ENCODE peak calls at places on chromosome 1, in ten cellular contexts. One of them, this sample, is unnamed. For H3K36me3, the result is how much of the 10 kb centered on the place peaks cover.

GRCh38 chr1:151790940-151791651 is 796 bp upstream of the TDRKH start:
- DNase-seq in colonic mucosa: peak
- DNase-seq in heart left ventricle: no peak
- DNase-seq in aorta: no peak
- DNase-seq in GM23248: peak
- DNase-seq in GM06990: peak
- DNase-seq in astrocyte: no peak
- DNase-seq in adrenal gland: peak
- DNase-seq in tibial nerve: no peak
- DNase-seq in body of pancreas: no peak
- DNase-seq in this sample: peak

GRCh38 chr1:234554478-234555311 is 55.3 kb downstream of the IRF2BP2 start:
- DNase-seq in colonic mucosa: no peak
- DNase-seq in heart left ventricle: no peak
- DNase-seq in aorta: no peak
- DNase-seq in GM23248: no peak
- DNase-seq in GM06990: no peak
- DNase-seq in astrocyte: no peak
- DNase-seq in adrenal gland: no peak
- DNase-seq in tibial nerve: no peak
- DNase-seq in body of pancreas: peak
- DNase-seq in this sample: no peak

GRCh38 chr1:46755121-46755520 is 36.2 kb upstream of the EFCAB14 start:
- DNase-seq in colonic mucosa: no peak
- DNase-seq in heart left ventricle: no peak
- DNase-seq in aorta: no peak
- DNase-seq in GM23248: no peak
- DNase-seq in GM06990: no peak
- DNase-seq in astrocyte: no peak
- DNase-seq in adrenal gland: no peak
- DNase-seq in tibial nerve: no peak
- DNase-seq in body of pancreas: peak
- DNase-seq in this sample: no peak

GRCh38 chr1:8059161-8059622 is 33.1 kb upstream of the ERRFI1 start:
- DNase-seq in colonic mucosa: no peak
- DNase-seq in heart left ventricle: no peak
- DNase-seq in aorta: no peak
- DNase-seq in GM23248: peak
- DNase-seq in GM06990: no peak
- DNase-seq in astrocyte: peak
- DNase-seq in adrenal gland: no peak
- DNase-seq in tibial nerve: no peak
- DNase-seq in body of pancreas: no peak
- DNase-seq in this sample: no peak

GRCh38 chr1:216005916-216006315 is 417.3 kb downstream of the USH2A start:
- DNase-seq in colonic mucosa: no peak
- DNase-seq in heart left ventricle: no peak
- DNase-seq in aorta: no peak
- DNase-seq in GM23248: peak
- DNase-seq in GM06990: peak
- DNase-seq in astrocyte: peak
- DNase-seq in adrenal gland: no peak
- DNase-seq in tibial nerve: no peak
- DNase-seq in body of pancreas: no peak
- DNase-seq in this sample: no peak

GRCh38 chr1:202145325-202146140 is 996 bp upstream of the ARL8A start:
- DNase-seq in colonic mucosa: no peak
- DNase-seq in heart left ventricle: no peak
- DNase-seq in aorta: no peak
- DNase-seq in GM23248: peak
- DNase-seq in GM06990: peak
- DNase-seq in astrocyte: no peak
- DNase-seq in adrenal gland: no peak
- DNase-seq in tibial nerve: no peak
- DNase-seq in body of pancreas: no peak
- DNase-seq in this sample: no peak

GRCh38 chr1:5857508-5858090 is 134.6 kb downstream of the NPHP4 start:
- DNase-seq in colonic mucosa: no peak
- DNase-seq in heart left ventricle: no peak
- DNase-seq in aorta: no peak
- DNase-seq in GM23248: no peak
- DNase-seq in GM06990: no peak
- DNase-seq in astrocyte: no peak
- DNase-seq in adrenal gland: no peak
- DNase-seq in tibial nerve: no peak
- DNase-seq in body of pancreas: no peak
- DNase-seq in this sample: no peak

GRCh38 chr1:50047916-50048694 is 24.4 kb upstream of the AGBL4 start:
- DNase-seq in colonic mucosa: peak
- DNase-seq in heart left ventricle: no peak
- DNase-seq in aorta: no peak
- DNase-seq in GM23248: no peak
- DNase-seq in GM06990: no peak
- DNase-seq in astrocyte: no peak
- DNase-seq in adrenal gland: no peak
- DNase-seq in tibial nerve: no peak
- DNase-seq in body of pancreas: peak
- DNase-seq in this sample: no peak

GRCh38 chr1:31809698-31810097 is 6.1 kb downstream of the SPOCD1 start:
- DNase-seq in colonic mucosa: no peak
- DNase-seq in heart left ventricle: no peak
- DNase-seq in aorta: no peak
- DNase-seq in GM23248: no peak
- DNase-seq in GM06990: no peak
- DNase-seq in astrocyte: no peak
- DNase-seq in adrenal gland: no peak
- DNase-seq in tibial nerve: no peak
- DNase-seq in body of pancreas: no peak
- DNase-seq in this sample: no peak

GRCh38 chr1:93433407-93433961 is 14.4 kb upstream of the FNBP1L start:
- DNase-seq in colonic mucosa: no peak
- DNase-seq in heart left ventricle: no peak
- DNase-seq in aorta: no peak
- DNase-seq in GM23248: no peak
- DNase-seq in GM06990: no peak
- DNase-seq in astrocyte: no peak
- DNase-seq in adrenal gland: no peak
- DNase-seq in tibial nerve: no peak
- DNase-seq in body of pancreas: peak
- DNase-seq in this sample: no peak

GRCh38 chr1:37862330-37862729 is 2.9 kb upstream of the MTF1 start:
- DNase-seq in colonic mucosa: no peak
- DNase-seq in heart left ventricle: no peak
- DNase-seq in aorta: no peak
- DNase-seq in GM23248: no peak
- DNase-seq in GM06990: no peak
- DNase-seq in astrocyte: no peak
- DNase-seq in adrenal gland: no peak
- DNase-seq in tibial nerve: no peak
- DNase-seq in body of pancreas: no peak
- DNase-seq in this sample: no peak

GRCh38 chr1:58356402-58356801 is 190.1 kb downstream of the OMA1 start:
- DNase-seq in colonic mucosa: no peak
- DNase-seq in heart left ventricle: no peak
- DNase-seq in aorta: no peak
- DNase-seq in GM23248: no peak
- DNase-seq in GM06990: no peak
- DNase-seq in astrocyte: no peak
- DNase-seq in adrenal gland: no peak
- DNase-seq in tibial nerve: no peak
- DNase-seq in body of pancreas: no peak
- DNase-seq in this sample: no peak

GRCh38 chr1:44596511-44596910 is 77.8 kb downstream of the TMEM53 start:
- DNase-seq in colonic mucosa: no peak
- DNase-seq in heart left ventricle: no peak
- DNase-seq in aorta: no peak
- DNase-seq in GM23248: no peak
- DNase-seq in GM06990: no peak
- DNase-seq in astrocyte: no peak
- DNase-seq in adrenal gland: no peak
- DNase-seq in tibial nerve: no peak
- DNase-seq in body of pancreas: no peak
- DNase-seq in this sample: no peak

GRCh38 chr1:26102046-26102925 is 9.3 kb upstream of the PDIK1L start:
- DNase-seq in colonic mucosa: no peak
- DNase-seq in heart left ventricle: no peak
- DNase-seq in aorta: no peak
- DNase-seq in GM23248: no peak
- DNase-seq in GM06990: no peak
- DNase-seq in astrocyte: no peak
- DNase-seq in adrenal gland: no peak
- DNase-seq in tibial nerve: no peak
- DNase-seq in body of pancreas: no peak
- DNase-seq in this sample: no peak

GRCh38 chr1:35210306-35211112 is 17.6 kb upstream of the SFPQ start:
- DNase-seq in colonic mucosa: no peak
- DNase-seq in heart left ventricle: peak
- DNase-seq in aorta: no peak
- DNase-seq in GM23248: no peak
- DNase-seq in GM06990: no peak
- DNase-seq in astrocyte: no peak
- DNase-seq in adrenal gland: no peak
- DNase-seq in tibial nerve: no peak
- DNase-seq in body of pancreas: no peak
- DNase-seq in this sample: no peak

GRCh38 chr1:35215346-35215745 is 22.4 kb upstream of the SFPQ start:
- DNase-seq in colonic mucosa: no peak
- DNase-seq in heart left ventricle: no peak
- DNase-seq in aorta: no peak
- DNase-seq in GM23248: peak
- DNase-seq in GM06990: no peak
- DNase-seq in astrocyte: no peak
- DNase-seq in adrenal gland: no peak
- DNase-seq in tibial nerve: no peak
- DNase-seq in body of pancreas: no peak
- DNase-seq in this sample: no peak

GRCh38 chr1:35211113-35211399 is 18.1 kb upstream of the SFPQ start:
- DNase-seq in colonic mucosa: no peak
- DNase-seq in heart left ventricle: no peak
- DNase-seq in aorta: no peak
- DNase-seq in GM23248: no peak
- DNase-seq in GM06990: no peak
- DNase-seq in astrocyte: no peak
- DNase-seq in adrenal gland: no peak
- DNase-seq in tibial nerve: no peak
- DNase-seq in body of pancreas: no peak
- DNase-seq in this sample: no peak
- H3K4me3 ChIP-seq in colonic mucosa: no peak
- H3K4me3 ChIP-seq in heart left ventricle: no peak
- H3K4me3 ChIP-seq in aorta: no peak
- H3K4me3 ChIP-seq in GM23248: no peak
- H3K4me3 ChIP-seq in GM06990: no peak
- H3K4me3 ChIP-seq in astrocyte: no peak
- H3K4me3 ChIP-seq in adrenal gland: no peak
- H3K4me3 ChIP-seq in tibial nerve: no peak
- H3K4me3 ChIP-seq in body of pancreas: no peak
- H3K4me3 ChIP-seq in this sample: no peak

DNA sequence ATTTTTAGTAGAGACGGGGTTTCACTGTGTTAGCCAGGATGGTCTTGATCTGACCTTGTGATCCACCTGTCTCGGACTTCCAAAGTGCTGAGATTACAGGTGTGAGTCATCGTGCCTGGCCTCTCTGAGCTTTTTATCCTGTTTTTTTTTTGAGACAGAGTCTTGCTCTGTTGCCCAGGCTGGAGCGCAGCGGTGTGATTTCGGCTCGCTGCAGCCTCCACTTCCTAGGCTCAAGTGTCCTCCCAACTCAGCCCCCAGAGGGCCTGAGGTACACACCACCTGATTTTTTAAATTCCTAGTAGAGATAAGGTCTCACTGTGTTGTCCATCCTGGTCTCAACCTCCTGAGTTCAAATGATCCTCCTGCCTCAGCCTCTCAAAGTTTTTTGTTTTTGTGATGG is 20.4 kb downstream of the SESN2 start:
- DNase-seq in colonic mucosa: no peak
- DNase-seq in heart left ventricle: no peak
- DNase-seq in aorta: no peak
- DNase-seq in GM23248: no peak
- DNase-seq in GM06990: no peak
- DNase-seq in astrocyte: no peak
- DNase-seq in adrenal gland: no peak
- DNase-seq in tibial nerve: no peak
- DNase-seq in body of pancreas: no peak
- DNase-seq in this sample: no peak
- H3K36me3 ChIP-seq in colonic mucosa: under half
- H3K36me3 ChIP-seq in heart left ventricle: half or more
- H3K36me3 ChIP-seq in aorta: under half
- H3K36me3 ChIP-seq in GM23248: half or more
- H3K36me3 ChIP-seq in GM06990: under half
- H3K36me3 ChIP-seq in astrocyte: under half
- H3K36me3 ChIP-seq in adrenal gland: under half
- H3K36me3 ChIP-seq in tibial nerve: under half
- H3K36me3 ChIP-seq in body of pancreas: under half
- H3K36me3 ChIP-seq in this sample: half or more

DNA sequence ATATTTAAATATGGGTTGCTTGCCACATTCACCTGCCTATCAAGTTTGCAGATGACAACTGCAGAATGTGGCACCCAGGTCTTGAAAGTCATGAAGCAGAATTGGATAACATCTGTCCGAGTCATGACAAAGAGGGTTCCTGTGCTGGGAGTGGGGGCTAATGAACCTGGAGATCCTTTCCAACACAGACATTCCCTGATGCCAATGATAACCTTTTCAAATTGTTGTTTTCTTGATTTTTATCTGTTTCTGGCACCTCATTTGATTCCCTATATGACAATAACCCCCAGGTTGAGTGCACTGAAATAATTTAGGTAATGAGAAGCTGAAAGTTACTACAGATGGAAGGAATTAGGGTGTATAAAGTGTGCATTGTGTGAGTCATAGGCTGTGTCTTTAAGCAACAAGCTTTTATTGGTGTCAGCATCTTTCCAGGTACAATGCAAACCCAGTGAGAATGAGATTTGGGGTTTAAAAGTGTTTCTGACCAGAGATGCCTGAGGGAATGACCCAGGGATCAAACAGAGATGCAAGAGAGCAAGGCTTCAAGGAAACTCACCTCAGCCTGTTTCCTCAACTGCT is 32.0 kb upstream of the IL10 start:
- DNase-seq in colonic mucosa: no peak
- DNase-seq in heart left ventricle: no peak
- DNase-seq in aorta: no peak
- DNase-seq in GM23248: peak
- DNase-seq in GM06990: no peak
- DNase-seq in astrocyte: no peak
- DNase-seq in adrenal gland: no peak
- DNase-seq in tibial nerve: no peak
- DNase-seq in body of pancreas: no peak
- DNase-seq in this sample: no peak
- H3K4me3 ChIP-seq in colonic mucosa: no peak
- H3K4me3 ChIP-seq in heart left ventricle: no peak
- H3K4me3 ChIP-seq in aorta: no peak
- H3K4me3 ChIP-seq in GM23248: no peak
- H3K4me3 ChIP-seq in GM06990: no peak
- H3K4me3 ChIP-seq in astrocyte: no peak
- H3K4me3 ChIP-seq in adrenal gland: no peak
- H3K4me3 ChIP-seq in tibial nerve: no peak
- H3K4me3 ChIP-seq in body of pancreas: no peak
- H3K4me3 ChIP-seq in this sample: no peak

DNA sequence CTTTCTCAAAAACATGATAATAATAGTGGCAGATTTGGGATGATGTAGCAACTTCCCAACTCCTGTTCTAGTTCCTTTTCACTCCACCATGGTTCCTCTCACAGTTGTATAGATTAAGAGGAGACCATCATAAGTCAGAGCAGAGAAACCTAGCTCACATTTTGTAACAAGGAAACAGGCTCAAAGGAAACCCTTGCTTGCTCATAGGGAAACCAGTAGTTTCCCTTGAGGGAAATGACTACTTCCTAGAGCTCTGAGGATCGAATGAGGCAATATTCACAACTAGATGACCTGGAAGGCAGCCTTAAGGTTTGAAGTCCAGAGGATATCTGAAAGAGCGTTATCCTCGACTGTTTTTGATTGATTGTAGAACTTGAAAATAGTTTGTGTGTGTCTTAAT is 76.1 kb upstream of the C8B start:
- DNase-seq in colonic mucosa: no peak
- DNase-seq in heart left ventricle: no peak
- DNase-seq in aorta: no peak
- DNase-seq in GM23248: peak
- DNase-seq in GM06990: no peak
- DNase-seq in astrocyte: no peak
- DNase-seq in adrenal gland: no peak
- DNase-seq in tibial nerve: no peak
- DNase-seq in body of pancreas: no peak
- DNase-seq in this sample: no peak
- H3K36me3 ChIP-seq in colonic mucosa: under half
- H3K36me3 ChIP-seq in heart left ventricle: under half
- H3K36me3 ChIP-seq in aorta: under half
- H3K36me3 ChIP-seq in GM23248: under half
- H3K36me3 ChIP-seq in GM06990: under half
- H3K36me3 ChIP-seq in astrocyte: under half
- H3K36me3 ChIP-seq in adrenal gland: under half
- H3K36me3 ChIP-seq in tibial nerve: under half
- H3K36me3 ChIP-seq in body of pancreas: under half
- H3K36me3 ChIP-seq in this sample: under half